ENCODE peak calls at places on chromosomes 6 and 20, in nine cellular contexts. T is left lung, F is left ventricle myocardium inferior, Q is coronary artery, I is A549, N is astrocyte, H is MM.1S, G is foreskin keratinocyte, Y is lung. L is an unnamed sample.

GRCh38 chr20:46130534-46130933 is 12.4 kb downstream of the CD40 start:
- DNase-seq in F (no peak), T (no peak), Q (no peak), N (no peak), H (no peak), G (no peak), I (no peak), Y (no peak), L (no peak)

GRCh38 chr6:42086046-42086664 is 35.8 kb downstream of the TAF8 start:
- DNase-seq in Y (no peak), I (peak), H (no peak), Q (no peak), T (no peak), G (no peak), N (no peak), F (no peak), L (no peak)

GRCh38 chr6:33860006-33860405 is 56.2 kb upstream of the MLN start:
- DNase-seq in Y (no peak), I (no peak), G (no peak), F (no peak), Q (no peak), N (no peak), T (no peak), H (no peak), L (no peak)

GRCh38 chr6:20810732-20811111 is 276.5 kb downstream of the CDKAL1 start:
- DNase-seq in N (no peak), G (no peak), T (no peak), F (no peak), I (no peak), Y (no peak), H (no peak), Q (no peak), L (no peak)

GRCh38 chr20:17759449-17759848 is 59.7 kb downstream of the BANF2 start:
- DNase-seq in Q (no peak), F (no peak), Y (no peak), N (no peak), T (no peak), G (no peak), I (no peak), H (no peak), L (no peak)

GRCh38 chr6:105080279-105080678 is 99.5 kb downstream of the POPDC3 start:
- DNase-seq in H (peak), G (no peak), I (no peak), N (no peak), Q (no peak), T (no peak), Y (no peak), F (no peak), L (no peak)

GRCh38 chr20:63309261-63310071 is 16.5 kb downstream of the COL20A1 start:
- DNase-seq in T (no peak), G (no peak), F (peak), Q (no peak), Y (no peak), H (no peak), I (peak), N (no peak), L (no peak)

GRCh38 chr6:1182722-1183521 is 129.0 kb upstream of the FOXQ1 start:
- DNase-seq in F (no peak), G (no peak), T (no peak), I (no peak), H (no peak), Y (no peak), Q (no peak), N (no peak), L (no peak)

GRCh38 chr6:8588176-8588575 is 152.8 kb upstream of the SLC35B3 start:
- DNase-seq in G (no peak), H (no peak), Y (no peak), Q (no peak), F (no peak), N (no peak), T (no peak), I (no peak), L (no peak)

GRCh38 chr6:114638346-114638745 is 295.5 kb upstream of the HS3ST5 start:
- DNase-seq in Q (no peak), G (no peak), T (no peak), F (no peak), H (no peak), Y (no peak), I (no peak), N (no peak), L (no peak)

GRCh38 chr20:58043122-58043865 is 185.2 kb downstream of the ANKRD60 start:
- DNase-seq in Y (no peak), I (no peak), N (no peak), F (no peak), T (no peak), Q (no peak), G (no peak), H (no peak), L (no peak)

GRCh38 chr6:122184260-122184934 is 215.1 kb upstream of the HSF2 start:
- DNase-seq in G (no peak), H (no peak), I (peak), N (peak), Y (no peak), T (no peak), Q (no peak), F (no peak), L (no peak)

GRCh38 chr6:138592698-138593097 is 93.4 kb upstream of the NHSL1 start:
- DNase-seq in G (no peak), F (no peak), T (no peak), N (no peak), Y (no peak), Q (no peak), H (peak), I (no peak), L (no peak)

GRCh38 chr6:93654548-93654947 is 235.2 kb upstream of the EPHA7 start:
- DNase-seq in N (no peak), G (no peak), T (no peak), Y (no peak), Q (no peak), F (no peak), H (no peak), I (no peak), L (no peak)

GRCh38 chr6:116314878-116315277 is 35.1 kb upstream of the TSPYL1 start:
- DNase-seq in T (no peak), H (no peak), Q (no peak), Y (no peak), F (no peak), I (no peak), G (no peak), N (no peak), L (no peak)

GRCh38 chr6:130282234-130282995 is 59.7 kb upstream of the SAMD3 start:
- DNase-seq in I (no peak), F (no peak), T (no peak), G (no peak), H (peak), N (peak), Q (no peak), Y (no peak), L (peak)

GRCh38 chr20:61923371-61924166 is 142.1 kb downstream of the TAF4 start:
- DNase-seq in Q (no peak), Y (no peak), N (peak), G (no peak), I (no peak), H (no peak), F (no peak), T (no peak), L (no peak)

GRCh38 chr6:138531387-138531786 is 32.1 kb upstream of the NHSL1 start:
- DNase-seq in F (no peak), G (no peak), Q (no peak), T (no peak), N (no peak), H (no peak), Y (no peak), I (no peak), L (no peak)

GRCh38 chr6:26532699-26533523 is 5.3 kb upstream of the HMGN4 start:
- DNase-seq in Y (peak), H (peak), N (peak), G (peak), F (peak), Q (peak), I (no peak), T (peak), L (peak)

GRCh38 chr20:53652090-53652858 is 58.6 kb upstream of the ZNF217 start:
- DNase-seq in G (no peak), I (no peak), N (no peak), Y (no peak), F (no peak), Q (no peak), T (no peak), H (peak), L (no peak)

DNA sequence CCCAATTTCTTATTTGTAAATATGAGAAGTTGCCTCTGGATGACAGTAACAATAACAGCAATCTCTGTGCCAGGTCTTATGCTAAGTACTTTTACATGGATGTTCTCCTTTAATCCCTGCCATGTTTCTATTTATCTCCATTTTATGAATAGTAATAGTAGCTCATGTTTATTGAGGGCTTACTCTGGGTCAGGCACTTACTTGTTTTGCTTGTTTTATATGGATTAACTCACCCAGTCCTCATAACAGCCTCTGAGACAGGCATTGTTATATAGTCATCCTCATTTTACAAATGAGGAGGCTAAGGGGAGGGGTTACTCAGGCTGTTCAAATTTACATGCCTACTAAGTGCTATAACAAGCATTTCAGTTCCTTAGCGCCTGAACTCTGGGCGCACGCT is 64.3 kb downstream of the ARID1B start:
- DNase-seq in G (no peak), Y (no peak), N (no peak), H (no peak), F (no peak), Q (no peak), T (no peak), I (no peak), L (no peak)
- H3K27ac ChIP-seq in G (no peak), Y (no peak), N (no peak), H (no peak), F (peak), Q (no peak), T (no peak), I (no peak), L (no peak)

DNA sequence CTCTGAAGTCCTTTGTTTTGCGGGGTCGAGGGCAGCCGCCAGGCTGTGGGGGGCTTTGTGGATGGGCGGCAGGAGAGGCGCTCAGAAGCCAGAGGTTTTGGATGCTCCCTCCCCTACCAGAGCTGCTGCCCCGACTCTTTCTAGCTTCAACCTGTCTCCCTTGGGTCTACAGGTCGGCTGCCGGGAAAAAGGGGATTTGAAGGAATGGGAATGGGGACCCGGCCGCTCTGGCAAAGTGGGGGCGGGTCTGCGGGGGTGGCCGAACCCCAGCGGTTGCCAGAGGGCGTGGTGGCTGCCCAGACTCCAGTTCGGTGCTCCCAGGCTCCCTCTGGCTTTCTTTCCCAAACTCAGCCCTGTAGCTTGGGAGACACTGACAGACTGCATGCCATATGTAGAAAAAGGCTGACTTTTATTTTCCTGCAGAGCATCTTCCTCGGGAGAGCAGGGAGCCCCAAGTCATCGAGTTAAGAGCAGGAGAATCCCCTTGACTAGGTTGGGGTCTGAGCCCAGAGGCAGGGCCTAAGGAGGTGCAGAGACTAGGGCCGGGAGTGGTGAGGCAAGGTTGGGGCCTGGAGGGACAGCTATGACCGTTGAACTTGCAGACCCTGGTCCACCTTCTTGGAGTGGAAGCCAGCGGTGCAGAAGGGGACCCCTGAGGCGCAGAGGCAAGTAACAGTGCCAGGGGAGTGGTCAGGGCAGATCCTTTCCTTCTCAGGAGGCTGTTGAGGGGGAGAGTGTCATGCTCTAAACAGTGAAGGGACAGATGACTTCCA is 1.4 kb upstream of the PPP1R18 start:
- DNase-seq in Q (peak), I (no peak), Y (no peak), G (no peak), N (peak), T (peak), H (no peak), F (peak), L (no peak)
- TF ChIP-seq CTCF in Q (peak), I (peak), Y (no peak), G (peak), N (no peak), T (no peak), H (no peak), F (peak), L (no peak)

GRCh38 chr6:30481213-30481964 is 7.9 kb upstream of the HLA-E start:
- DNase-seq in G (no peak), H (no peak), T (no peak), Q (no peak), Y (no peak), N (no peak), F (no peak), I (no peak), L (no peak)
- H3K27ac ChIP-seq in G (no peak), H (no peak), T (no peak), Q (no peak), Y (no peak), N (no peak), F (no peak), I (no peak), L (no peak)

GRCh38 chr6:7132398-7132797 is 24.6 kb downstream of the RREB1 start:
- DNase-seq in I (no peak), Q (no peak), N (no peak), G (no peak), Y (no peak), H (no peak), F (no peak), T (no peak), L (no peak)
- TF ChIP-seq CTCF in I (no peak), Q (no peak), N (no peak), G (no peak), Y (no peak), H (no peak), F (no peak), T (no peak), L (no peak)

GRCh38 chr20:31550099-31550498 is 35.9 kb downstream of the HM13 start:
- DNase-seq in Q (no peak), N (no peak), H (no peak), F (no peak), I (no peak), T (no peak), Y (no peak), G (no peak), L (no peak)

GRCh38 chr20:31551581-31552081 is 37.4 kb downstream of the HM13 start:
- DNase-seq in Y (no peak), N (peak), Q (no peak), H (no peak), G (no peak), F (no peak), T (no peak), I (no peak), L (no peak)

GRCh38 chr20:31549513-31549880 is 35.3 kb downstream of the HM13 start:
- DNase-seq in N (no peak), G (no peak), Q (no peak), T (no peak), F (no peak), Y (no peak), H (no peak), I (no peak), L (no peak)

GRCh38 chr20:31548823-31549512 is 34.7 kb downstream of the HM13 start:
- DNase-seq in G (no peak), I (no peak), H (no peak), T (no peak), N (no peak), Y (no peak), Q (no peak), F (no peak), L (no peak)

DNA sequence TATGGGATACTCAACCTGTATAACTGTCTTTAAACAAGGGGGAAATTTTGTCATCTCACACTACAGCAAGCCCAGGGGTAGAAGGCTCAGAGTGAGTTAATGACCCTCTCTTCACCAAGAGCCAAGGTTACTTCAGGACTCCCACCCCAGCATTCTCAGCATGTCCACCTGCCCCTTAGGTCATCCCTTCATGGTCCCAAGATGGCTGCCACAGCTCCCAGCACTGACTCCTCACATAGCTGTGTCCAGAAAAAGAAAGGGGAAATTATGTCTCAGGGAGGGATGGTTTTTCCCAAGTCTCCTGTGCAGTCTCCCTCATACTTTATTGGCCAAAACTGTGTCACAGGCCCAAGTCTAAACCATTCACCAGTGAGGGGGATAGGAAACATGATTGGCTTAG is 36.9 kb downstream of the HM13 start:
- DNase-seq in Q (no peak), T (no peak), N (no peak), I (no peak), G (no peak), H (no peak), F (no peak), Y (no peak), L (no peak)
- H3K27ac ChIP-seq in Q (no peak), T (no peak), N (peak), I (no peak), G (no peak), H (no peak), F (no peak), Y (no peak), L (no peak)

GRCh38 chr6:140427842-140428241 is 1053.4 kb upstream of the CITED2 start:
- DNase-seq in H (no peak), Y (no peak), I (no peak), Q (no peak), G (no peak), T (no peak), F (no peak), N (no peak), L (no peak)
- TF ChIP-seq CTCF in H (no peak), Y (no peak), I (no peak), Q (no peak), G (no peak), T (no peak), F (no peak), N (no peak), L (no peak)

DNA sequence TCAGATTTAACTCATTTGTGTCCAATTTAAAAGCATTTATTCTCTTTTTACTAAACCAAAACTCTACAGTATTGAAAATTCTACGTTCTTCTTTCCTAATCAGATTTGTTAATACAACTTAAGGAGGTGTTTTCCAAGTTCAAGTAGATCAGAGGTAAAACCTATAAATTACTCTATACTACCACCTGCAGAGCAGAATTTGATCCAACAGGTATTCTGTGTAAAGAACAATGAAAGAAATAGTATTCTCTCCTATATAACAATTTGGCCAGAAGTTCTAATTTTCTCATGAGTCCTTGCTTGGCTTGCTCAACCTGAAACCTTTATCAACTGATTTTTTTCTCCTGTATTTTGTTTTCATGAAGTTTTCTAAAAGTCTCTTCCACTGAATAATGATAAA is 28.5 kb upstream of the DST start:
- DNase-seq in H (no peak), T (no peak), Y (no peak), Q (no peak), F (no peak), G (no peak), I (no peak), N (no peak), L (no peak)
- H3K27ac ChIP-seq in H (no peak), T (peak), Y (peak), Q (peak), F (peak), G (no peak), I (no peak), N (no peak), L (no peak)

L was measured in CD4-positive, alpha-beta T cell.